ENCODE peak calls at places on chromosomes 3 and 15, in five cellular contexts. Y is tibial nerve; H is CD8-positive, alpha-beta T cell; D is IMR-90; Q is K562. U is an unnamed sample. For H3K36me3 and H3K9me3, the result is how much of the 10 kb centered on the place peaks cover.

GRCh38 chr3:42906085-42906904 is at the start of gene ZNF662:
- DNase-seq in Q (no peak), H (peak), D (no peak), Y (peak), U (no peak)

GRCh38 chr3:8239718-8240698 is 261.6 kb upstream of the LMCD1 start:
- DNase-seq in Y (no peak), H (peak), Q (peak), D (peak), U (peak)

GRCh38 chr3:132414841-132415240 is 2.5 kb upstream of the DNAJC13 start:
- DNase-seq in D (no peak), H (no peak), Q (no peak), Y (no peak), U (no peak)

GRCh38 chr3:13874891-13875290 is 5.0 kb downstream of the WNT7A start:
- DNase-seq in Q (no peak), H (no peak), D (no peak), Y (no peak), U (no peak)

GRCh38 chr3:62370112-62371031 is 3.0 kb downstream of the FEZF2 start:
- DNase-seq in Y (no peak), H (no peak), D (no peak), Q (no peak), U (no peak)

GRCh38 chr15:41511331-41512077 is 2.1 kb downstream of the LTK start:
- DNase-seq in Y (no peak), D (no peak), Q (no peak), H (no peak), U (no peak)

GRCh38 chr15:69032703-69033373 is 18.3 kb downstream of the NOX5 start:
- DNase-seq in H (no peak), D (no peak), Q (no peak), Y (no peak), U (no peak)

GRCh38 chr3:43363621-43364266 is 77.4 kb downstream of the SNRK start:
- DNase-seq in Y (no peak), H (no peak), D (peak), Q (no peak), U (no peak)

GRCh38 chr3:114179575-114179974 is 723 bp upstream of the DRD3 start:
- DNase-seq in D (peak), Y (no peak), Q (no peak), H (no peak), U (peak)

GRCh38 chr3:187989458-187990153 is 164.4 kb upstream of the LPP start:
- DNase-seq in H (no peak), Y (no peak), D (no peak), Q (no peak), U (no peak)

GRCh38 chr15:69758810-69759410 is 306.3 kb downstream of the RPLP1 start:
- DNase-seq in Q (no peak), Y (no peak), D (peak), H (peak), U (no peak)

GRCh38 chr3:45011756-45012441 is 14.2 kb upstream of the CLEC3B start:
- DNase-seq in H (no peak), Q (no peak), D (peak), Y (peak), U (no peak)

GRCh38 chr3:183129243-183129642 is 29.9 kb upstream of the MCCC1 start:
- DNase-seq in Y (no peak), D (no peak), Q (no peak), H (no peak), U (no peak)

GRCh38 chr15:100913961-100914360 is 5.2 kb upstream of the LRRK1 start:
- DNase-seq in Q (no peak), H (no peak), Y (no peak), D (no peak), U (no peak)

GRCh38 chr15:98503970-98504369 is 144.4 kb upstream of the IGF1R start:
- DNase-seq in H (no peak), D (peak), Y (peak), Q (no peak), U (no peak)

GRCh38 chr3:39843440-39843839 is 34.0 kb downstream of the MYRIP start:
- DNase-seq in H (no peak), Y (no peak), Q (peak), D (no peak), U (no peak)

GRCh38 chr15:61106886-61107285 is 122.2 kb downstream of the RORA start:
- DNase-seq in D (no peak), Q (no peak), Y (no peak), H (no peak), U (no peak)

GRCh38 chr3:59142581-59142980 is 92.8 kb upstream of the CFAP20DC start:
- DNase-seq in H (no peak), Q (no peak), D (no peak), Y (no peak), U (no peak)

GRCh38 chr3:179943097-179943880 is 93.4 kb downstream of the PEX5L start:
- DNase-seq in Y (no peak), D (no peak), Q (no peak), H (no peak), U (peak)

GRCh38 chr3:127637546-127637945 is 8.6 kb downstream of the PODXL2 start:
- DNase-seq in Y (no peak), D (no peak), Q (peak), H (no peak), U (no peak)

GRCh38 chr3:16516695-16517481 is 3.4 kb upstream of the RFTN1 start:
- DNase-seq in Y (peak), Q (no peak), H (no peak), D (peak), U (peak)

GRCh38 chr3:48130321-48130881 is 57.8 kb downstream of the CDC25A start:
- DNase-seq in Q (no peak), D (peak), Y (peak), H (no peak), U (no peak)

GRCh38 chr3:142027713-142028112 is 121.6 kb downstream of the TFDP2 start:
- DNase-seq in Y (no peak), H (peak), Q (no peak), D (no peak), U (no peak)

GRCh38 chr15:98294126-98294525 is 333.6 kb downstream of the ARRDC4 start:
- DNase-seq in H (no peak), D (no peak), Y (no peak), Q (no peak), U (no peak)

GRCh38 chr15:83569341-83569740 is 84.6 kb upstream of the ADAMTSL3 start:
- DNase-seq in Q (no peak), Y (no peak), D (no peak), H (no peak), U (no peak)

GRCh38 chr3:197555281-197556261 is at the start of gene BDH1:
- DNase-seq in H (peak), D (no peak), Y (peak), Q (no peak), U (peak)

GRCh38 chr15:90982135-90982534 is 12.2 kb downstream of the PRC1 start:
- DNase-seq in Y (no peak), H (no peak), D (peak), Q (no peak), U (no peak)

GRCh38 chr15:90974216-90974615 is 19.5 kb downstream of the RCCD1 start:
- DNase-seq in Y (no peak), D (no peak), H (no peak), Q (no peak), U (no peak)

GRCh38 chr15:90981681-90982080 is 12.7 kb downstream of the PRC1 start:
- DNase-seq in D (no peak), H (no peak), Y (no peak), Q (no peak), U (no peak)

GRCh38 chr15:90979582-90979981 is 14.8 kb downstream of the PRC1 start:
- DNase-seq in Q (no peak), H (no peak), D (peak), Y (no peak), U (no peak)
- H3K36me3 ChIP-seq in Q (half or more), H (under half), D (under half), Y (under half), U (half or more)

GRCh38 chr15:90760661-90761232 is 43.6 kb downstream of the BLM start:
- DNase-seq in D (no peak), Y (no peak), H (no peak), Q (no peak), U (no peak)

GRCh38 chr15:90763700-90764099 is 46.6 kb downstream of the BLM start:
- DNase-seq in H (no peak), Y (no peak), D (no peak), Q (no peak), U (no peak)

GRCh38 chr15:90762109-90762508 is 45.0 kb downstream of the BLM start:
- DNase-seq in D (peak), Y (peak), H (no peak), Q (no peak), U (no peak)

GRCh38 chr15:90765489-90765888 is 48.3 kb downstream of the BLM start:
- DNase-seq in H (no peak), D (no peak), Y (no peak), Q (no peak), U (no peak)

DNA sequence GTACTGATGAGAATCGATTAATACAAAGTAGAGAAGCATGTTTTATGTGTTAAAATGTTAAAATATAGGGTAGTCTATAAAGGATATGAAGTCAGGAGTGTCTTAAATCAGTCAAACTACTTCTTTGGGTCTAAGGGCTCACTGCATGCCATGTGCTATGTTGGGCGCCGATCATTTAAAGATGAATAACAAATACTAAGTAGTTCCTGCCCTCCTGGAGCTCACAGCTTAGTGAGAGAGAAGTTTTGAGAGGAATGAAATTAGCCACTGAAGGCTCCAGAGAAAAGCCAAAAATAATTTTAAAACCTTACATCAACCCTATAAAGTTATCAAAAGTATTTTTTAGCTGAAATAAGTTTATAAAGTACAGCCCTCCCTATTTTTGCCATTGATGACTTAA is 44.5 kb downstream of the BLM start:
- DNase-seq in Y (no peak), Q (no peak), H (no peak), D (no peak), U (no peak)
- H3K27ac ChIP-seq in Y (peak), Q (no peak), H (no peak), D (no peak), U (no peak)

DNA sequence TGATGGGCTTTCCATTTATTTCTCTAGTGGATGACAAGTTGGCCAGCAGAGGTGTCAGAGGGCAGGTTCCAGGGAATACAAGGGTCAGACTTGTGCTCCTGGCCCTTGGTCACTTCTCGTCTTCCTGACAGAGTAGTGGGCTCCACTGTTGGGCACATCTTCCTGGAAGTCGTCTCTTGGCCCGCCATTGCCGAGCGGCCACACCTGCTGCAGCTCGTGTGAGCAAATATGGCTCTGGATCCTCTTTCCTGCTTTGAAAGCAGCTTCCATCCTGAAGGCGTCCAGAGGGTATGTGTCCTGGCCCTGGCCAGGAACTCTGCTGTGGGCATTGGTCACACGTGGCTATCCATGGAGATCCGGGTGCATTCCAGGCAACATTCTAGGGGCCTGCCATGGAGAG is 100.2 kb downstream of the SNRPN start:
- DNase-seq in Q (no peak), D (no peak), H (no peak), Y (peak), U (no peak)
- H3K9me3 ChIP-seq in Q (under half), D (half or more), H (half or more), Y (half or more), U (half or more)

GRCh38 chr3:12586403-12586802 is 29.5 kb downstream of the MKRN2 start:
- DNase-seq in H (no peak), Y (no peak), Q (no peak), D (no peak), U (no peak)

GRCh38 chr3:12585970-12586369 is 29.1 kb downstream of the MKRN2 start:
- DNase-seq in D (no peak), Y (no peak), Q (no peak), H (no peak), U (no peak)

GRCh38 chr3:12584091-12584490 is 27.2 kb downstream of the MKRN2 start:
- DNase-seq in Q (no peak), Y (no peak), D (no peak), H (no peak), U (no peak)

GRCh38 chr3:12583280-12583679 is 26.4 kb downstream of the MKRN2 start:
- DNase-seq in Q (no peak), D (no peak), Y (no peak), H (no peak), U (no peak)

DNA sequence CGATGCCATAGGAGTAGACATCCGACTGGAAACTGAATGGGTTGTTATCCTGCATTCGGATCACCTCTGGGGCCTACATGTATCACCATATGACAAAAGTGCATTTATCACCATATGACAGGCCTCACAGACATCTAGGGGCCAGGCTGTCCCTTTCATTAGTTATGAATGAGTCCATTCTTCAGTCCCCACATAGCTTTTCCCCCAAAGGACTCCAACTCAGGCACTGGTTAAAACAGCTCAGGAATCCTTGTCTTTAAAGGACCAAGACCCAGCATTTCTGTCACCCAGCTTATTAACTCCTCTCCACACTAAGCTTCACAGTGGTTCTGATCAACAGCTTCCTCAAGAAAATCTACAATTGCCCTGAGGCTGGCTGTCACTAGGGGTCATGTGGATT is 28.3 kb downstream of the MKRN2 start:
- DNase-seq in Q (no peak), D (no peak), H (no peak), Y (no peak), U (no peak)
- H3K36me3 ChIP-seq in Q (half or more), D (half or more), H (half or more), Y (under half), U (half or more)

GRCh38 chr15:79914728-79915127 is 17.9 kb upstream of the MTHFS start:
- DNase-seq in Y (no peak), D (no peak), H (no peak), Q (no peak), U (no peak)
- H3K27ac ChIP-seq in Y (no peak), D (no peak), H (no peak), Q (no peak), U (no peak)

DNA sequence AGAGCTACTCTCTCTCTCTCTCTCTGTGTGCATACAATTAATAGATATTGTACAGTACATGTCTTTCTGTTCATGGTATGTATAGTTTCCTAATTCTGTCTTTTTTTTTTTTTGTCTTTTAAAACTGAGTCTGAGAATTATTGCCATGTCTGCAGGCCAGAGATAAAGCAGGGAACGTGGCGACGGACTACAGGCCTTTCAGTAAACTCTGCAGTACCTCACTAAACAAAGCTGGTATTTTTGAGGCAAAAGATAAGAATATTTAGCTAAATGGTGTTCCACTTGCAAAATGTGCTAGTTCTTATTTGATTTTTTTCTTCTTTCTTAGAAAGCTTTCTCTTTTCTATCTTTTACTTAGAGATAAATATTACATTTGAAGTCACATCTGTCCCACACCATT is 44.0 kb upstream of the EHHADH start:
- DNase-seq in Q (peak), D (no peak), H (no peak), Y (no peak), U (no peak)
- H3K9me3 ChIP-seq in Q (under half), D (under half), H (under half), Y (under half), U (under half)

GRCh38 chr3:12601072-12601471 is 44.2 kb downstream of the MKRN2 start:
- DNase-seq in D (no peak), Y (no peak), Q (no peak), H (no peak), U (no peak)
- H3K36me3 ChIP-seq in D (under half), Y (under half), Q (half or more), H (under half), U (half or more)